ENCODE peak calls at places on chromosomes 4 and X, in seven cellular contexts. W is ovary, O is H1, I is stomach, Z is sigmoid colon, A is suprapubic skin, K is upper lobe of left lung. U is an unnamed sample. For H3K27me3, the result is how much of the 10 kb centered on the place peaks cover.

GRCh38 chr4:112147697-112148096 is 2.4 kb downstream of the FAM241A start:
- DNase-seq in O (no peak), Z (no peak), I (no peak), A (no peak), K (no peak), W (no peak), U (no peak)

GRCh38 chr4:123597586-123597985 is 201.0 kb downstream of the SPRY1 start:
- DNase-seq in I (no peak), W (no peak), K (no peak), A (no peak), O (no peak), Z (no peak), U (no peak)

GRCh38 chr4:92519727-92520126 is 216.0 kb downstream of the GRID2 start:
- DNase-seq in W (no peak), K (no peak), Z (no peak), A (no peak), I (no peak), O (no peak), U (no peak)

GRCh38 chr4:83644677-83645639 is 109.0 kb downstream of the GPAT3 start:
- DNase-seq in I (no peak), Z (no peak), O (no peak), W (no peak), A (no peak), K (no peak), U (no peak)

GRCh38 chr4:170400346-170400745 is 310.6 kb upstream of the AADAT start:
- DNase-seq in K (no peak), W (no peak), A (no peak), Z (no peak), O (no peak), I (no peak), U (no peak)

GRCh38 chr4:158322119-158322518 is 111.8 kb downstream of the TMEM144 start:
- DNase-seq in O (no peak), W (no peak), I (no peak), Z (no peak), K (no peak), A (no peak), U (no peak)

GRCh38 chrX:53018627-53019026 is 30.0 kb upstream of the GPR173 start:
- DNase-seq in I (no peak), Z (no peak), K (no peak), W (no peak), A (no peak), O (no peak), U (no peak)

GRCh38 chr4:9925750-9926439 is 95.4 kb downstream of the SLC2A9 start:
- DNase-seq in W (no peak), K (no peak), I (no peak), O (no peak), Z (no peak), A (no peak), U (no peak)

GRCh38 chr4:86857341-86858052 is 8.3 kb upstream of the SLC10A6 start:
- DNase-seq in W (no peak), O (peak), A (no peak), K (no peak), Z (no peak), I (no peak), U (no peak)

GRCh38 chr4:5030152-5030668 is 11.0 kb upstream of the CYTL1 start:
- DNase-seq in O (no peak), W (no peak), K (no peak), I (no peak), Z (no peak), A (no peak), U (no peak)

GRCh38 chrX:132491191-132491590 is 2.4 kb upstream of the MBNL3 start:
- DNase-seq in W (no peak), Z (no peak), A (no peak), K (peak), I (no peak), O (no peak), U (peak)

GRCh38 chr4:22077571-22077970 is 129.0 kb upstream of the KCNIP4 start:
- DNase-seq in K (no peak), A (no peak), W (no peak), I (no peak), Z (no peak), O (no peak), U (no peak)

GRCh38 chr4:146243141-146243882 is 29.0 kb downstream of the REELD1 start:
- DNase-seq in I (no peak), W (peak), K (no peak), A (no peak), Z (no peak), O (peak), U (no peak)

GRCh38 chr4:24321637-24322036 is 262.7 kb downstream of the DHX15 start:
- DNase-seq in A (no peak), O (no peak), K (no peak), I (no peak), W (no peak), Z (no peak), U (no peak)

GRCh38 chrX:130028196-130028595 is 45.8 kb downstream of the BCORL1 start:
- DNase-seq in O (no peak), Z (no peak), I (peak), K (peak), W (no peak), A (no peak), U (peak)

GRCh38 chr4:4182835-4183568 is 43.7 kb downstream of the OTOP1 start:
- DNase-seq in A (no peak), O (peak), Z (no peak), K (no peak), W (no peak), I (no peak), U (no peak)

GRCh38 chr4:152696764-152697250 is 17.0 kb upstream of the TMEM154 start:
- DNase-seq in W (no peak), O (no peak), Z (no peak), A (no peak), K (no peak), I (peak), U (peak)

GRCh38 chr4:153114771-153115321 is 89.4 kb upstream of the TRIM2 start:
- DNase-seq in W (no peak), O (no peak), K (no peak), A (no peak), Z (no peak), I (peak), U (no peak)

GRCh38 chr4:87977521-87978278 is 2.2 kb downstream of the SPP1 start:
- DNase-seq in K (no peak), O (no peak), W (no peak), Z (no peak), A (no peak), I (no peak), U (no peak)

GRCh38 chr4:3384391-3384770 is 57.4 kb upstream of the HGFAC start:
- DNase-seq in A (no peak), K (no peak), Z (no peak), W (no peak), I (no peak), O (no peak), U (no peak)

GRCh38 chrX:19168609-19169008 is 46.3 kb upstream of the ADGRG2 start:
- DNase-seq in K (no peak), A (no peak), W (no peak), Z (no peak), I (no peak), O (no peak), U (no peak)

GRCh38 chr4:83831588-83831987 is 295.7 kb downstream of the GPAT3 start:
- DNase-seq in I (no peak), W (no peak), O (no peak), A (no peak), Z (no peak), K (no peak), U (no peak)

GRCh38 chrX:54043696-54044125 is 562 bp downstream of the PHF8 start:
- DNase-seq in O (no peak), Z (no peak), I (peak), A (no peak), W (no peak), K (peak), U (peak)

GRCh38 chr4:28639747-28640146 is 1779.1 kb downstream of the STIM2 start:
- DNase-seq in W (no peak), O (no peak), A (no peak), Z (no peak), K (no peak), I (no peak), U (no peak)

GRCh38 chr4:42843694-42844093 is 48.8 kb upstream of the GRXCR1 start:
- DNase-seq in W (no peak), O (no peak), I (no peak), A (no peak), K (no peak), Z (no peak), U (no peak)

GRCh38 chr4:173270312-173271027 is 63.7 kb downstream of the HMGB2 start:
- DNase-seq in I (no peak), K (no peak), A (no peak), Z (no peak), W (no peak), O (no peak), U (no peak)

GRCh38 chrX:45952030-45952429 is 593.2 kb downstream of the ZNF674 start:
- DNase-seq in I (no peak), A (no peak), Z (no peak), W (no peak), O (no peak), K (no peak), U (no peak)

GRCh38 chrX:15525664-15526416 is 25.2 kb downstream of the BMX start:
- DNase-seq in W (no peak), K (no peak), A (no peak), Z (no peak), I (no peak), O (no peak), U (no peak)

GRCh38 chr4:142512161-142512560 is 333.9 kb downstream of the INPP4B start:
- DNase-seq in O (no peak), A (no peak), W (no peak), Z (no peak), K (no peak), I (no peak), U (no peak)

GRCh38 chr4:41132055-41132683 is 82.2 kb downstream of the APBB2 start:
- DNase-seq in W (no peak), A (no peak), K (no peak), I (peak), Z (no peak), O (no peak), U (peak)
- TF ChIP-seq EP300 in W (no peak), A (no peak), K (no peak), I (no peak), Z (no peak), O (no peak), U (no peak)

DNA sequence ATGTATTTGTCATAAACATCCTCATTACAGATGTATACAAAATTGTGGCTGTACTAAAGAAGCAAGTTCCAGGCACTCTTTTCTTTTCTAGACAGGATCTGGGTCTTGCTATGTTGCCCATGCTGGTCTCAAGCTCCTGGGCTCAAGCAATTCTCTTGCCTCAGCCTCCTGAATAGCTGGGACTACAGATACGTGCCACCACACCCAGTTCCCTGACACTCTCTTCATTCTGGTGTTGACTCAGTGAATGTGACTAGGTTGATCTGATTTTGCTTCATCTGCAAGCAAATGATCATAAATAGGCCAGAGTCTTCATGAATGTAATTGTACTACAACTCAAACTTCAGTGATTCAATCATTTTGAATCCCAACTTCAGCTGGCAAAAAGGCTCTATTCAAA is 78.6 kb downstream of the APBB2 start:
- DNase-seq in W (no peak), A (no peak), O (no peak), K (no peak), Z (no peak), I (no peak), U (no peak)
- H3K4me3 ChIP-seq in W (no peak), A (no peak), O (no peak), K (no peak), Z (no peak), I (no peak), U (no peak)

GRCh38 chr4:877502-877901 is 51.6 kb upstream of the CPLX1 start:
- DNase-seq in W (no peak), O (no peak), A (no peak), K (no peak), I (no peak), Z (no peak), U (no peak)
- H3K27me3 ChIP-seq in W (under half), O (under half), A (under half), K (under half), I (under half), Z (under half), U (under half)

GRCh38 chrX:13742397-13743176 is 8.0 kb downstream of the OFD1 start:
- DNase-seq in A (no peak), I (no peak), W (no peak), O (no peak), Z (no peak), K (peak), U (peak)
- TF ChIP-seq EP300 in A (no peak), I (no peak), W (no peak), O (no peak), Z (no peak), K (no peak), U (no peak)

DNA sequence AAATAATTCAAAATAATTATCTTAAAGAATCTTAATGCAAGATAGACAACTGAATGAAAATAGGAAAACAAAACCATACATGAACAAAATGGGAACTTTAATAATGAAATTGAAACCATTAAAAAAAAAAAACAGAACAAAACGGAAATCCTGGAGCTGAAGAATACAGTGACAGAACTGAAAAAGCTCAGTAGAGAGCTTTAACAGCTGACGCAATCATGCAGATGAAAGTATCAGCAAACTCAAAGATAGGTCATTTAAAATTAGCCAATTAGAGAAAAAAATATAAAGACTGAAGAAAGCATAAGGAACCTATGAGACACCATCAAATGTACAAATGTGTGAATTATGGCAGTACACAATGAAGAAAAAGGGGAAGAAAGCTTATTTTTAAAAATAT is 18.8 kb downstream of the SLC25A31 start:
- DNase-seq in O (no peak), I (no peak), A (no peak), W (no peak), Z (no peak), K (no peak), U (no peak)
- H3K4me3 ChIP-seq in O (no peak), I (no peak), A (no peak), W (no peak), Z (no peak), K (no peak), U (no peak)

U was measured in transverse colon.